ENCODE peak calls at places on chromosome 14, in nine cellular contexts. Y, E, P, B, A, G, C, I and H are unnamed samples.

GRCh38 chr14:100132161-100132902 is 27.1 kb downstream of the DEGS2 start:
- DNase-seq in P (peak), Y (no peak), C (no peak), E (no peak), A (no peak), B (no peak), G (no peak), I (no peak), H (no peak)

GRCh38 chr14:104601786-104602185 is 2.8 kb downstream of the TMEM179 start:
- DNase-seq in P (peak), Y (no peak), I (peak), B (no peak), E (no peak), A (peak), G (no peak), C (peak), H (peak)

GRCh38 chr14:61321385-61322010 is at the start of gene PRKCH:
- DNase-seq in B (peak), E (peak), G (no peak), C (no peak), A (peak), Y (peak), P (peak), I (peak), H (no peak)

GRCh38 chr14:100523536-100524025 is 63.6 kb downstream of the BEGAIN start:
- DNase-seq in A (no peak), P (peak), B (no peak), E (no peak), Y (no peak), C (no peak), G (no peak), I (peak), H (peak)

GRCh38 chr14:51547260-51547659 is 104.5 kb upstream of the FRMD6 start:
- DNase-seq in B (no peak), P (no peak), G (peak), A (peak), C (peak), Y (no peak), I (peak), E (no peak), H (no peak)

GRCh38 chr14:23017091-23017490 is 7.1 kb upstream of the C14orf93 start:
- DNase-seq in P (no peak), C (no peak), G (no peak), Y (no peak), A (no peak), I (no peak), E (no peak), B (no peak), H (no peak)

GRCh38 chr14:88895116-88895515 is 70.7 kb downstream of the TTC8 start:
- DNase-seq in Y (no peak), E (no peak), A (peak), G (no peak), C (peak), I (no peak), B (no peak), P (no peak), H (no peak)

GRCh38 chr14:75604979-75605825 is 26.8 kb downstream of the FLVCR2 start:
- DNase-seq in E (no peak), P (no peak), B (no peak), Y (no peak), A (no peak), C (no peak), I (peak), G (no peak), H (no peak)

GRCh38 chr14:73796881-73797539 is 54.6 kb upstream of the PTGR2 start:
- DNase-seq in Y (no peak), I (no peak), E (no peak), B (no peak), C (no peak), A (peak), G (no peak), P (no peak), H (no peak)

GRCh38 chr14:98700748-98701147 is 571.2 kb downstream of the BCL11B start:
- DNase-seq in P (no peak), E (no peak), C (no peak), Y (no peak), I (no peak), A (no peak), G (no peak), B (no peak), H (no peak)

GRCh38 chr14:61262082-61262481 is 19.1 kb downstream of the TMEM30B start:
- DNase-seq in E (no peak), Y (no peak), I (no peak), A (no peak), P (no peak), C (no peak), B (no peak), G (no peak), H (no peak)

GRCh38 chr14:65222434-65222833 is 120.1 kb upstream of the MAX start:
- DNase-seq in A (peak), P (no peak), Y (no peak), E (peak), B (peak), C (peak), G (no peak), I (peak), H (no peak)

GRCh38 chr14:63717704-63718103 is 10.2 kb downstream of the SGPP1 start:
- DNase-seq in Y (no peak), A (peak), C (peak), P (no peak), B (no peak), I (peak), G (no peak), E (no peak), H (no peak)

GRCh38 chr14:23377201-23377550 is 330 bp downstream of the CMTM5 start:
- DNase-seq in I (no peak), B (no peak), P (no peak), A (no peak), C (no peak), Y (no peak), G (no peak), E (no peak), H (no peak)

GRCh38 chr14:81449114-81449513 is 49.0 kb upstream of the STON2 start:
- DNase-seq in B (no peak), C (no peak), I (peak), A (no peak), G (no peak), P (no peak), E (no peak), Y (no peak), H (no peak)

GRCh38 chr14:58151264-58151700 is 731 bp downstream of the ARMH4 start:
- DNase-seq in C (no peak), G (no peak), E (no peak), A (no peak), B (no peak), I (peak), P (no peak), Y (no peak), H (no peak)

GRCh38 chr14:90140298-90140955 is 78.6 kb downstream of the KCNK13 start:
- DNase-seq in G (no peak), A (peak), E (no peak), P (no peak), Y (no peak), B (no peak), I (peak), C (peak), H (no peak)

GRCh38 chr14:34700622-34701130 is 13.7 kb downstream of the CFL2 start:
- DNase-seq in G (no peak), B (no peak), P (no peak), A (no peak), E (no peak), C (no peak), I (no peak), Y (no peak), H (no peak)

GRCh38 chr14:95263527-95264231 is 56.0 kb downstream of the CLMN start:
- DNase-seq in E (no peak), G (no peak), A (no peak), P (no peak), Y (no peak), B (no peak), C (no peak), I (no peak), H (no peak)

GRCh38 chr14:36817071-36817930 is 155.6 kb downstream of the PAX9 start:
- DNase-seq in P (no peak), Y (no peak), G (no peak), C (no peak), A (no peak), I (no peak), E (peak), B (no peak), H (no peak)

GRCh38 chr14:22979748-22980392 is 2.5 kb downstream of the AJUBA start:
- DNase-seq in A (peak), C (no peak), B (no peak), E (no peak), I (no peak), G (no peak), Y (no peak), P (no peak), H (no peak)

GRCh38 chr14:87152701-87153100 is 840.3 kb downstream of the GALC start:
- DNase-seq in A (no peak), E (no peak), P (no peak), G (no peak), Y (no peak), C (no peak), B (no peak), I (no peak), H (no peak)

GRCh38 chr14:43503508-43503907 is 1003.6 kb downstream of the FSCB start:
- DNase-seq in E (no peak), Y (no peak), P (no peak), B (no peak), I (peak), A (no peak), G (no peak), C (no peak), H (no peak)

GRCh38 chr14:68977137-68977740 is 1.9 kb downstream of the ACTN1 start:
- DNase-seq in Y (no peak), P (no peak), C (no peak), B (no peak), I (peak), A (no peak), E (no peak), G (peak), H (no peak)